ENCODE peak calls at places on chromosomes 5 and 9, in ten cellular contexts. S is GM23338, O is sigmoid colon, H is A549, K is BJ, E is coronary artery, W is heart right ventricle, T is IMR-90, I is choroid plexus epithelial cell, X is heart left ventricle. N is an unnamed sample.

GRCh38 chr5:93359958-93360305 is 221.1 kb downstream of the NR2F1-AS1 start:
- DNase-seq in W (no peak), X (no peak), T (no peak), I (peak), E (no peak), O (no peak), K (no peak), S (no peak), H (no peak), N (no peak)

GRCh38 chr9:28134577-28134976 is 561.3 kb upstream of the C9orf72 start:
- DNase-seq in K (no peak), O (no peak), S (no peak), H (no peak), T (no peak), W (no peak), E (no peak), X (no peak), I (no peak), N (no peak)

GRCh38 chr5:15695171-15695676 is 195.2 kb downstream of the FBXL7 start:
- DNase-seq in W (no peak), K (no peak), O (no peak), I (peak), X (no peak), H (no peak), T (peak), E (no peak), S (no peak), N (no peak)

GRCh38 chr9:34027845-34028574 is 20.7 kb downstream of the UBAP2 start:
- DNase-seq in W (no peak), X (no peak), H (no peak), S (no peak), O (no peak), K (no peak), I (no peak), T (no peak), E (no peak), N (no peak)

GRCh38 chr5:154802050-154802449 is 46.9 kb downstream of the LARP1 start:
- DNase-seq in H (no peak), X (no peak), K (no peak), S (no peak), T (no peak), O (no peak), W (no peak), E (no peak), I (no peak), N (no peak)

GRCh38 chr5:37769840-37770239 is 70.0 kb downstream of the GDNF start:
- DNase-seq in K (no peak), H (no peak), T (no peak), I (no peak), O (no peak), W (no peak), E (no peak), S (no peak), X (no peak), N (no peak)

GRCh38 chr9:110340306-110340705 is 2.6 kb upstream of the TXNDC8 start:
- DNase-seq in X (no peak), I (peak), S (peak), W (no peak), H (peak), T (no peak), E (no peak), K (no peak), O (no peak), N (no peak)

GRCh38 chr9:108262836-108263235 is 593.0 kb downstream of the ACTL7B start:
- DNase-seq in O (no peak), E (no peak), W (no peak), X (no peak), H (no peak), S (no peak), K (no peak), I (no peak), T (no peak), N (no peak)

GRCh38 chr9:130444565-130445221 is at the start of gene ASS1:
- DNase-seq in S (peak), H (no peak), W (peak), K (no peak), O (peak), T (no peak), I (peak), E (no peak), X (peak), N (no peak)

GRCh38 chr9:123795336-123795735 is 134.6 kb downstream of the DENND1A start:
- DNase-seq in W (no peak), E (no peak), T (peak), O (no peak), I (peak), S (no peak), K (no peak), X (no peak), H (no peak), N (no peak)

GRCh38 chr9:126151031-126151670 is 175.5 kb upstream of the MVB12B start:
- DNase-seq in O (no peak), I (peak), H (no peak), S (no peak), E (no peak), T (no peak), W (no peak), K (no peak), X (no peak), N (no peak)

GRCh38 chr9:99905833-99906402 is 536 bp upstream of the STX17 start:
- DNase-seq in S (no peak), X (no peak), W (no peak), I (no peak), T (peak), O (no peak), H (no peak), E (no peak), K (no peak), N (no peak)

GRCh38 chr5:98110270-98110669 is 663.2 kb upstream of the RGMB start:
- DNase-seq in S (no peak), W (no peak), O (no peak), I (peak), T (peak), K (peak), H (no peak), X (no peak), E (no peak), N (no peak)

GRCh38 chr9:120941046-120941770 is 14.6 kb upstream of the TRAF1 start:
- DNase-seq in O (no peak), W (no peak), I (no peak), T (peak), H (peak), K (no peak), E (no peak), X (no peak), S (no peak), N (no peak)

GRCh38 chr9:35367451-35367850 is 122.5 kb upstream of the RUSC2 start:
- DNase-seq in K (peak), I (peak), X (no peak), H (peak), S (no peak), O (no peak), T (peak), E (no peak), W (no peak), N (no peak)

GRCh38 chr5:41882765-41883164 is 12.5 kb upstream of the OXCT1 start:
- DNase-seq in S (no peak), W (no peak), K (no peak), H (no peak), I (no peak), T (no peak), X (no peak), O (no peak), E (no peak), N (no peak)

GRCh38 chr5:107303163-107303562 is 367.6 kb downstream of the EFNA5 start:
- DNase-seq in W (no peak), S (no peak), K (no peak), T (no peak), O (no peak), E (no peak), H (no peak), X (no peak), I (no peak), N (no peak)

GRCh38 chr9:105269593-105269992 is 25.1 kb downstream of the SLC44A1 start:
- DNase-seq in K (no peak), X (no peak), T (no peak), E (no peak), H (no peak), S (no peak), W (no peak), O (no peak), I (no peak), N (no peak)

GRCh38 chr9:21153688-21154608 is 12.3 kb upstream of the IFNW1 start:
- DNase-seq in S (peak), H (peak), X (no peak), O (no peak), T (peak), W (no peak), I (peak), E (no peak), K (no peak), N (peak)

GRCh38 chr5:55650391-55650790 is 61.7 kb downstream of the SLC38A9 start:
- DNase-seq in E (no peak), X (no peak), T (peak), S (no peak), W (no peak), I (peak), O (no peak), H (no peak), K (no peak), N (no peak)

GRCh38 chr5:34563951-34564705 is 92.0 kb upstream of the RAI14 start:
- DNase-seq in K (no peak), E (no peak), O (no peak), X (no peak), I (peak), S (no peak), W (peak), H (no peak), T (peak), N (peak)

GRCh38 chr9:110835859-110836271 is 167.3 kb downstream of the MUSK start:
- DNase-seq in T (peak), I (no peak), H (no peak), E (no peak), W (no peak), X (no peak), O (no peak), K (peak), S (peak), N (no peak)

GRCh38 chr9:34403554-34404380 is 27.1 kb upstream of the MYORG start:
- DNase-seq in T (peak), I (peak), H (peak), E (no peak), K (no peak), S (peak), W (peak), X (no peak), O (peak), N (peak)

GRCh38 chr5:148374693-148375360 is 8.9 kb upstream of the FBXO38 start:
- DNase-seq in E (no peak), K (no peak), W (no peak), T (peak), H (peak), S (peak), I (peak), X (no peak), O (no peak), N (peak)

GRCh38 chr9:75235632-75236031 is 147.3 kb downstream of the OSTF1 start:
- DNase-seq in K (no peak), H (peak), O (no peak), X (no peak), W (no peak), S (peak), E (no peak), T (no peak), I (peak), N (peak)

GRCh38 chr5:160207061-160207460 is 22.2 kb upstream of the FABP6 start:
- DNase-seq in T (no peak), O (no peak), S (no peak), K (no peak), I (no peak), X (no peak), E (no peak), W (no peak), H (no peak), N (no peak)

GRCh38 chr5:65262590-65263189 is 219.0 kb downstream of the ADAMTS6 start:
- DNase-seq in I (peak), W (peak), S (no peak), E (no peak), X (no peak), O (no peak), K (peak), T (peak), H (no peak), N (no peak)

GRCh38 chr5:167614294-167615104 is 676.9 kb upstream of the WWC1 start:
- DNase-seq in K (no peak), O (no peak), E (no peak), I (no peak), S (peak), X (no peak), H (no peak), T (peak), W (no peak), N (no peak)

GRCh38 chr5:159412284-159413046 is 82.2 kb upstream of the IL12B start:
- DNase-seq in E (no peak), O (no peak), T (no peak), X (no peak), S (peak), H (no peak), I (peak), W (no peak), K (no peak), N (no peak)

GRCh38 chr9:121999556-121999955 is 93.6 kb downstream of the TTLL11 start:
- DNase-seq in W (no peak), K (no peak), I (no peak), E (no peak), X (no peak), T (no peak), H (no peak), S (no peak), O (no peak), N (no peak)

GRCh38 chr5:180136661-180137381 is 65.3 kb upstream of the RNF130 start:
- DNase-seq in X (no peak), W (no peak), E (peak), T (no peak), H (no peak), K (no peak), S (no peak), I (no peak), O (peak), N (no peak)

GRCh38 chr9:20579544-20580309 is 42.6 kb downstream of the MLLT3 start:
- DNase-seq in H (no peak), O (no peak), W (no peak), K (no peak), T (no peak), E (no peak), S (no peak), I (no peak), X (no peak), N (no peak)

GRCh38 chr5:77080905-77081304 is 6.2 kb downstream of the ZBED3 start:
- DNase-seq in W (no peak), T (no peak), I (no peak), O (no peak), H (no peak), X (no peak), K (no peak), E (no peak), S (no peak), N (no peak)

GRCh38 chr9:105554042-105554441 is 3.9 kb upstream of the FKTN start:
- DNase-seq in E (peak), O (no peak), K (no peak), H (peak), T (peak), W (peak), S (no peak), I (no peak), X (peak), N (no peak)

GRCh38 chr9:130301483-130302286 is 36.1 kb downstream of the HMCN2 start:
- DNase-seq in W (peak), K (no peak), X (peak), H (no peak), S (no peak), O (peak), T (peak), I (no peak), E (no peak), N (no peak)

GRCh38 chr5:145360936-145361335 is 474.2 kb downstream of the PRELID2 start:
- DNase-seq in E (no peak), W (no peak), I (peak), K (no peak), X (no peak), S (no peak), H (no peak), T (peak), O (no peak), N (no peak)

GRCh38 chr9:70639853-70640814 is 225.7 kb upstream of the KLF9 start:
- DNase-seq in T (peak), I (peak), W (no peak), S (peak), K (peak), E (no peak), X (no peak), O (no peak), H (peak), N (no peak)

GRCh38 chr5:2010940-2011339 is 128.2 kb upstream of the IRX4 start:
- DNase-seq in W (no peak), O (no peak), T (no peak), E (no peak), I (no peak), H (no peak), K (no peak), X (no peak), S (no peak), N (no peak)

GRCh38 chr5:157451806-157452205 is 8.2 kb upstream of the NIPAL4 start:
- DNase-seq in X (no peak), E (peak), I (no peak), O (no peak), W (no peak), S (peak), T (no peak), K (no peak), H (no peak), N (no peak)

GRCh38 chr5:3852154-3852930 is 256.7 kb downstream of the IRX1 start:
- DNase-seq in H (no peak), E (no peak), W (no peak), X (no peak), I (no peak), K (no peak), T (no peak), O (no peak), S (no peak), N (no peak)

GRCh38 chr5:174837919-174838902 is 113.8 kb downstream of the MSX2 start:
- DNase-seq in O (peak), X (no peak), T (peak), I (peak), W (no peak), K (peak), S (peak), E (no peak), H (peak), N (peak)
- TF ChIP-seq CTCF in O (no peak), X (peak), T (no peak), I (peak), W (peak), K (peak), S (peak), E (no peak), H (peak), N (no peak)

GRCh38 chr9:94139672-94140417 is 55.6 kb downstream of the PTPDC1 start:
- DNase-seq in K (peak), S (no peak), X (peak), I (peak), W (peak), E (peak), T (peak), O (peak), H (peak), N (peak)
- H3K4me3 ChIP-seq in K (no peak), S (no peak), X (peak), I (no peak), W (peak), E (peak), T (no peak), O (no peak), H (no peak), N (no peak)

DNA sequence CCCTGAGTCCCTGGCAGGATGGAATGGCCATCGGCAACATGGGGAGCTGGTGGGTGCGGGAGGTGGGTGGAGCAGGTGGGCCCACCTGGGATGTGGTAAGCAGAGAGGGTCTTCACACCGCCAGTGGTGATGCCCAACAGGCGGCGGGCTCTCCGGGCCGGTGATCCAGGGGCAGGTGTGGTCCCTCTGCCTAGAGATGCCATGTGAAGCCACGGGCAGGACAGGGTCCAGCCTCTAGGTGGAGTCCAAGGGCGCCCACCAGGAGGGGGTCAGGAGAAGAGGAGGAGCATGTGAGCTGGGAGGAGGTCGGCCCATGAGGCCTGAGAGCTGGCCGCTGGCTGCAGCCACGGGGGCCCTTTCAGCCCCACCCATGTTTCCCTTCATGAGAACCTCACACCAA is 221.1 kb downstream of the FANCC start:
- DNase-seq in W (no peak), H (no peak), T (no peak), I (no peak), E (no peak), S (no peak), O (no peak), X (no peak), K (no peak), N (no peak)
- TF ChIP-seq CTCF in W (peak), H (no peak), T (no peak), I (peak), E (no peak), S (peak), O (no peak), X (no peak), K (no peak), N (no peak)

GRCh38 chr5:7394889-7395431 is 978 bp upstream of the ADCY2 start:
- DNase-seq in W (no peak), K (no peak), S (peak), H (no peak), E (no peak), O (no peak), T (no peak), I (no peak), X (no peak), N (no peak)
- H3K4me3 ChIP-seq in W (peak), K (no peak), S (peak), H (no peak), E (peak), O (peak), T (no peak), I (no peak), X (peak), N (no peak)

DNA sequence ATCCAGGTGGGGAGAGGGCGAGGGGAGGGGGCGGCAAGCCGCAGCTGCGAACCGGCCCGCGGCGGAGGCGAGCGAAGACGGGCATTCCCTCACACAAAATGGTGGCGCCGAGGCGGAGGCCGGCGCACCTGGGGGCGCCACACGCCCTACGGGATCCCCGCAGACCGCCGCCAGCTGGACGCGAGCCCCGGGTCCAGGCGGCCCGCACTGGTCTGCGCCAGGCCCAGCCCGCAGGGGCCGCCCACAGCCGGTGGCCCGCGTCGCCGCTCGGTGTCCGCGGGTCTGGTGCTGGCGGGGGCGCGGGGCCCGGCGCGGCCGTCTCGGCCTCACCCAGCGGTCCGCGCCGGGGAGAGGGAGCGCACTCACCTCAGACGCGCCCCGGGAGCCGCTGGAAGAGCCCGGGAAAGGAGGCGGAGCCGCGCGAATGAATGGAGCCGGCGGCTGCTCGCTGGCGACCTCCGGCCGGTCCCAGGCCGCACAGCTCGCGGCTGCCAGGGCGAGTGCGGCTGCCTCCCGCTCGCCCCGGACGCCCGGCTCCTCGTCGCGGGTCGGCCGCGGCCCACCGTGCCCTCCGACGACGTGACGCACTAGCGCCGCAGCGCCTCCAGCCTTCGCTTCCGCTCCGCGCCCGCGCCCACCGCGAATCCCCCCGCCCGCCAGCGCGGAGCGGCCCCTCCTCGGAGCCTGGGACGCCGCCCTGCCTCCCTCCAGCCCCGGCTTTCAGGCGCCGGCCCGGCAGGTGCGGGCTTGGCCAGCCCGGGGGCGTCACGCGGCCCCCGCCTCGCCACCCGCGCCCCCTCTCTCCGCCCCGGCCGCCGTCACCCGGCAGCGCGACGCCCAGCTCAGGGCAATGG is at the start of gene FAM169A:
- DNase-seq in H (peak), O (no peak), T (peak), E (no peak), I (peak), S (peak), W (peak), X (peak), K (no peak), N (no peak)
- TF ChIP-seq CTCF in H (peak), O (no peak), T (no peak), E (no peak), I (no peak), S (no peak), W (peak), X (no peak), K (no peak), N (no peak)

DNA sequence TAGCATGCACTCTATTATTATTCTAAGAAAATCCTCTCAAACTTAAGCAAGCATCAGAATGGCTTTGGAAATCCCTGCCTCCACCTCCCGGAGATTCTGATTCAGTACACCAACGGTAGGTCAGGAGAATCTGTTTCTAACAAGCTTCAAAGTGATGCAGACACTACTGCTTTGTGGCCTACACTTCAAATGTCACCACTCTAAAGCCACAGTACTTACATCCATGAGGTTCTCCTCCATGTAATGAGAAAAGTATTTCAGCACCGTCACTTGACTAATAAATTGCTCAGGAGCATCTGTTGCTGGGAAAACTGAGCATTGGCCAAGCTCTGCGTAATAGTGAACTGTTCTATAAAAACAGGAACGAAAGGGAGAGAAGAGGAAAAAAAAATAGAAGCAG is 4.8 kb downstream of the PLK2 start:
- DNase-seq in S (no peak), O (no peak), E (no peak), K (peak), W (no peak), T (peak), I (no peak), X (no peak), H (no peak), N (no peak)
- H3K4me3 ChIP-seq in S (no peak), O (no peak), E (peak), K (no peak), W (peak), T (no peak), I (peak), X (peak), H (peak), N (peak)

N was measured in epithelial cell of proximal tubule.